ENCODE peak calls at places on chromosomes 16 and 17, in five cellular contexts. D is IMR-90, A is neuronal stem cell, O is H1, L is H9. C is an unnamed sample. For H3K9me3, the result is how much of the 10 kb centered on the place peaks cover.

GRCh38 chr17:45013021-45013997 is 38.1 kb downstream of the DCAKD start:
- DNase-seq in L (peak), A (no peak), O (peak), D (no peak), C (no peak)

GRCh38 chr17:57955183-57955952 is at the start of gene CUEDC1:
- DNase-seq in L (peak), D (peak), A (peak), O (peak), C (peak)

GRCh38 chr17:61816538-61816937 is 46.8 kb downstream of the BRIP1 start:
- DNase-seq in O (no peak), D (peak), L (no peak), A (no peak), C (no peak)

GRCh38 chr17:73625975-73626706 is 18.1 kb downstream of the SDK2 start:
- DNase-seq in A (no peak), D (no peak), O (no peak), L (no peak), C (no peak)

GRCh38 chr16:30456302-30456701 is 10.6 kb upstream of the SEPHS2 start:
- DNase-seq in A (no peak), O (no peak), L (no peak), D (no peak), C (no peak)

GRCh38 chr16:28326881-28327610 is 34.7 kb downstream of the SBK1 start:
- DNase-seq in A (no peak), O (peak), D (peak), L (peak), C (peak)

GRCh38 chr17:14792751-14793150 is 472.4 kb downstream of the PMP22 start:
- DNase-seq in O (no peak), D (no peak), A (no peak), L (no peak), C (no peak)

GRCh38 chr16:68450741-68451140 is 2.4 kb upstream of the SMPD3 start:
- DNase-seq in D (no peak), O (no peak), A (no peak), L (no peak), C (no peak)

GRCh38 chr17:70780031-70780430 is 610.7 kb downstream of the KCNJ2 start:
- DNase-seq in L (no peak), O (no peak), D (peak), A (no peak), C (no peak)

GRCh38 chr16:26598061-26598460 is 468.7 kb upstream of the C16orf82 start:
- DNase-seq in A (no peak), L (no peak), O (no peak), D (no peak), C (no peak)

GRCh38 chr16:3192476-3193019 is 4.5 kb downstream of the OR1F1 start:
- DNase-seq in L (no peak), O (no peak), A (no peak), D (no peak), C (no peak)

GRCh38 chr17:41301204-41301790 is 1.4 kb downstream of the KRTAP29-1 start:
- DNase-seq in O (no peak), L (no peak), A (no peak), D (no peak), C (no peak)

GRCh38 chr17:42472709-42473521 is 14.2 kb downstream of the ATP6V0A1 start:
- DNase-seq in L (no peak), A (no peak), O (no peak), D (peak), C (peak)

GRCh38 chr17:60390223-60390622 is 1.7 kb downstream of the USP32 start:
- DNase-seq in D (peak), L (no peak), O (no peak), A (no peak), C (peak)

GRCh38 chr17:70521821-70522256 is 352.5 kb downstream of the KCNJ2 start:
- DNase-seq in A (no peak), D (peak), O (no peak), L (no peak), C (no peak)

GRCh38 chr17:36001862-36002603 is 680 bp upstream of the CCL15 start:
- DNase-seq in A (no peak), O (no peak), L (peak), D (no peak), C (no peak)

GRCh38 chr16:9099131-9099625 is 7.7 kb downstream of the HAPSTR1 start:
- DNase-seq in A (no peak), O (no peak), L (no peak), D (peak), C (peak)

GRCh38 chr17:40130352-40131042 is 8.7 kb downstream of the MSL1 start:
- DNase-seq in A (no peak), O (no peak), L (no peak), D (no peak), C (peak)

GRCh38 chr17:78128616-78129384 is at the start of gene TMC6:
- DNase-seq in A (peak), D (no peak), O (peak), L (peak), C (peak)

GRCh38 chr17:57294629-57295501 is 38.5 kb downstream of the MSI2 start:
- DNase-seq in L (no peak), O (no peak), A (no peak), D (peak), C (peak)

GRCh38 chr17:1941241-1942065 is 83.7 kb downstream of the RTN4RL1 start:
- DNase-seq in O (no peak), D (no peak), A (no peak), L (peak), C (no peak)

GRCh38 chr16:82713778-82714177 is 87.0 kb downstream of the CDH13 start:
- DNase-seq in A (no peak), L (no peak), D (no peak), O (no peak), C (no peak)

GRCh38 chr16:9913604-9914330 is 268.5 kb downstream of the GRIN2A start:
- DNase-seq in A (no peak), D (no peak), O (no peak), L (no peak), C (no peak)

GRCh38 chr16:68411086-68411485 is 37.2 kb downstream of the SMPD3 start:
- DNase-seq in A (no peak), O (no peak), L (no peak), D (no peak), C (no peak)

DNA sequence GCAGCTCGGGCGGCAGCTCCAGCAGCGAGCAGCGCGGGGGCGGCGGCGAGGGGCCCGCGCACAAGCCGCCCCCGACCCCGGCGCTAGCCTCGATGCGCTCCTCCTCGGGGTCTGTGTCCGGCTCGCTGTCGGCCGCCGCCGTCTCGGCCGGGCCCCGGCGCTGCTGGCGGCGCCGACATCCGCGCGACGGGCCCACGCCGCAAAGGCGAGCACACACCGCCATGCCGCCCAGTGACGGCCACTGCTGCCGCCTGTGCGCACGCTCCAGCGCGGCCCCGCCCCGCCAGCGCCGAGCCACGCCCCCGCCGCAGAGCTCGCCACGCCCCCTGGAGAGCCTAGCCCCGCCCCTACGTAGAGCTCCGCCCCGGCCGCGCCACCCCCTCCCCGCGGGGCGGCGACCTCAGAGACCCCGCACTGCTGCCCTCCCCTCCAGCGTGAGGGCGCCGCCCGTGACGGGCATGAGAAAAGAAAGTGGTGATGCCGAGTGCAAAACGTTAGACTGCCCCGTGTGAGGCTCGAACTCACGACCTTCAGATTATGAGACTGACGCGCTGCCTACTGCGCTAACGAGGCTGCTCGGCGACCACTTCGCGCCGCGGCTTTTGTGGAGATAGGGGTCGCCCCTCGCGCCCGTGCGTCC is at the start of gene FBXO31:
- DNase-seq in L (peak), O (peak), A (peak), D (peak), C (peak)
- H3K14ac ChIP-seq in L (peak), O (no peak), A (no peak), D (peak), C (no peak)

DNA sequence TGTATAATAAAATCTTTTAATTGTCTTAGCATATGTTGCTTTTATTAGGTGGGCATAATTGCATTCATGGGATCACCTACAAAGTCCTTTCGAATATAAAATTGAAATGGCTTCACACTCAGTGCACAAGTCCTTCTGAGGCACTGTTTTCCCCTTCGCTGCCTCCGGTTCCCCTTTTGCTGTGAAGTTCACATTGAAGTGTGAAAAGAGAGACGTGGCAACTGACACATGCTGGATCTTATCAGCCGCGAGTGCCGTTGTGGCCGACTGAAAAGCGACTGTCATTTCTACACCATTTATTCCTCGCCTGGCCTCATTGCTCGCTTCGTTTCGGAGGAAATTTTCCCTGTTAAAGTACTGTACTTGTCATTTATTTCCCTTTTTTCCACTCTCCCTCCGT is 423.6 kb downstream of the MAF start:
- DNase-seq in L (no peak), O (no peak), A (no peak), D (no peak), C (no peak)
- H3K9me3 ChIP-seq in L (under half), O (under half), A (under half), D (under half), C (under half)

GRCh38 chr16:57194512-57194911 is 8.4 kb downstream of the RSPRY1 start:
- DNase-seq in L (no peak), A (no peak), O (no peak), D (peak), C (peak)

GRCh38 chr16:57192146-57192545 is 6.0 kb downstream of the RSPRY1 start:
- DNase-seq in O (no peak), D (peak), A (no peak), L (no peak), C (no peak)

GRCh38 chr16:57196753-57197152 is 10.6 kb downstream of the RSPRY1 start:
- DNase-seq in L (no peak), A (no peak), O (no peak), D (no peak), C (no peak)

GRCh38 chr16:57192720-57193486 is 6.8 kb downstream of the RSPRY1 start:
- DNase-seq in D (peak), A (no peak), O (no peak), L (no peak), C (peak)

GRCh38 chr16:57196276-57196675 is 10.1 kb downstream of the RSPRY1 start:
- DNase-seq in D (no peak), L (no peak), O (no peak), A (no peak), C (no peak)
- H3K14ac ChIP-seq in D (no peak), L (no peak), O (no peak), A (no peak), C (no peak)

GRCh38 chr16:5508371-5508770 is 410.8 kb upstream of the EEF2KMT start:
- DNase-seq in L (no peak), D (no peak), A (no peak), O (no peak), C (no peak)
- H3K9me3 ChIP-seq in L (under half), D (under half), A (under half), O (under half), C (under half)

GRCh38 chr17:17839792-17840707 is 3.3 kb upstream of the SREBF1 start:
- DNase-seq in D (peak), A (peak), O (peak), L (peak), C (peak)
- H3K14ac ChIP-seq in D (peak), A (no peak), O (peak), L (peak), C (peak)

GRCh38 chr16:31676731-31677130 is 149.0 kb downstream of the AHSP start:
- DNase-seq in A (no peak), L (no peak), O (no peak), D (no peak), C (no peak)

GRCh38 chr16:31678649-31679325 is 151.1 kb downstream of the AHSP start:
- DNase-seq in A (no peak), O (no peak), D (no peak), L (no peak), C (no peak)

GRCh38 chr16:31674686-31675085 is 147.0 kb downstream of the AHSP start:
- DNase-seq in A (no peak), D (no peak), L (no peak), O (no peak), C (no peak)
- H3K9me3 ChIP-seq in A (under half), D (under half), L (half or more), O (half or more), C (under half)